ENCODE peak calls at places on chromosomes 16 and 17, in five cellular contexts. T is neural progenitor cell; V is CD4-positive, CD25-positive, alpha-beta regulatory T cell; E is heart right ventricle; G is adipocyte. P is an unnamed sample.

GRCh38 chr17:39750131-39751015 is 12.6 kb downstream of the GRB7 start:
- DNase-seq in G (no peak), T (no peak), V (no peak), E (peak; percentile 63), P (peak; percentile 6)

GRCh38 chr17:55451758-55452468 is 30.3 kb upstream of the MMD start:
- DNase-seq in V (no peak), E (no peak), T (no peak), G (peak; percentile 56), P (no peak)

GRCh38 chr17:80110447-80110812 is 9.0 kb downstream of the GAA start:
- DNase-seq in E (no peak), V (no peak), T (no peak), G (no peak), P (no peak)

GRCh38 chr17:6072611-6073010 is 2.4 kb downstream of the WSCD1 start:
- DNase-seq in T (no peak), E (no peak), V (no peak), G (no peak), P (no peak)

GRCh38 chr17:46001390-46002310 is 2.6 kb downstream of the STH start:
- DNase-seq in G (no peak), T (no peak), V (no peak), E (no peak), P (no peak)

GRCh38 chr17:29560306-29560705 is 6.5 kb downstream of the ABHD15 start:
- DNase-seq in E (no peak), T (no peak), G (no peak), V (no peak), P (no peak)

GRCh38 chr17:72715906-72716572 is 376.4 kb downstream of the SLC39A11 start:
- DNase-seq in G (peak; percentile 88), V (no peak), E (no peak), T (no peak), P (no peak)

GRCh38 chr17:52297230-52298010 is 138.9 kb upstream of the CA10 start:
- DNase-seq in V (no peak), E (no peak), G (no peak), T (peak; percentile 5), P (no peak)

GRCh38 chr16:17396762-17397498 is 73.8 kb downstream of the XYLT1 start:
- DNase-seq in V (no peak), T (no peak), E (peak; percentile 35), G (peak; percentile 64), P (peak; percentile 51)

GRCh38 chr16:31181102-31181830 is 1.3 kb downstream of the FUS start:
- DNase-seq in G (peak; percentile 65), T (peak; percentile 50), E (peak; percentile 48), V (peak; percentile 50), P (no peak)

GRCh38 chr17:73586153-73586906 is 57.9 kb downstream of the SDK2 start:
- DNase-seq in V (no peak), T (no peak), E (no peak), G (no peak), P (no peak)

GRCh38 chr17:72515291-72516065 is 394.7 kb downstream of the SOX9 start:
- DNase-seq in V (no peak), G (no peak), E (no peak), T (peak; percentile 36), P (no peak)

GRCh38 chr17:79050591-79050990 is 24.0 kb upstream of the ENGASE start:
- DNase-seq in G (no peak), T (no peak), E (no peak), V (no peak), P (no peak)

GRCh38 chr16:89116341-89117238 is 22.9 kb downstream of the ACSF3 start:
- DNase-seq in G (no peak), E (no peak), T (no peak), V (no peak), P (no peak)

DNA sequence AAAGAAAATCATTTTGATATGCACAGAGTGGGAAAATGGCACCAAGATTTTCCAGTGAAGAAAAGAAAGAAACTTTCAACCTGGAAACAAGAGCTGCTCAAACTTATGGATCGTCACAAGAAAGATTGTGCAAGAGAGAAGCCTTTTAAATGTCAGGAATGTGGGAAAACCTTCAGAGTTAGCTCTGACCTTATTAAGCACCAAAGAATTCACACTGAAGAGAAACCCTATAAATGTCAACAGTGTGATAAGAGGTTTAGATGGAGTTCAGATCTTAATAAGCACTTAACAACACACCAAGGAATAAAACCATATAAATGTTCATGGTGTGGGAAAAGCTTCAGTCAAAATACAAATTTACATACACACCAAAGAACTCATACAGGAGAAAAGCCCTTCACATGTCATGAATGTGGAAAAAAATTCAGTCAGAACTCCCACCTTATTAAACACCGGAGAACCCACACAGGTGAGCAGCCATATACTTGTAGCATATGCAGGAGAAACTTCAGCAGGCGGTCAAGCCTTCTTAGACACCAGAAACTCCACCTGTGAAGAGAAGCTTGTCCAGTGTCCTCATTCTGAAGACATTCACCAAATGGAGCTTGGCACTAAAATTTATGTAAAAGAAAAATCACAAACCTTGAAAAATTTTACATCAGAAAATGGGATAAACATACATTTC is 12.2 kb downstream of the ZNF75A start:
- DNase-seq in V (peak; percentile 26), E (no peak), G (peak; percentile 11), T (no peak), P (no peak)
- H3K9me3 ChIP-seq in V (peaks cover 100% of the 10 kb centered on the region), E (peaks cover 5% of the 10 kb centered on the region), G (peaks cover 99% of the 10 kb centered on the region), T (peaks cover 44% of the 10 kb centered on the region), P (peaks cover 54% of the 10 kb centered on the region)

DNA sequence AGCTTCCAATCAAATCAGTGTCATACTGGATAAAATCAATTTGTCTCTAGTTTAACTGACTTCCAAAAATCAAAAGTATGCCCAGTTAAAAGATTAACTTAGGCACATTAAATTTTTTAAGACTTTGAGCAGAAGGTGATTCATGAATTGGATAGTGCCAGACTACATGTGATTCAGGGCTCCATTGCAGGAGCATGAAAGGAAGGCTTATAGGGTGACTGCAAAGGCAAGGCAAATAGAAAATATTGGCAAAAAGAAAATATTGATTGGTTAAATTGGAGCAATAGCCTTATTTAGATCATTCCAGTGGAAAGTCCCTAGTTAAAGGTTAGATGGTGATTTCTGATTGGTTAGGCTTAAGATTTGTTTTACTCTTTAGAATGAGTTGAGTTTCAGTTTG is 223.9 kb upstream of the ERCC4 start:
- DNase-seq in E (no peak), V (no peak), G (no peak), T (no peak), P (no peak)
- H3K9me3 ChIP-seq in E (no peaks in the 10 kb centered on the region), V (peaks cover 20% of the 10 kb centered on the region), G (peaks cover 33% of the 10 kb centered on the region), T (peaks cover 6% of the 10 kb centered on the region), P (no peaks in the 10 kb centered on the region)

GRCh38 chr16:77995843-77996455 is 26.4 kb upstream of the CLEC3A start:
- DNase-seq in G (no peak), E (no peak), V (no peak), T (no peak), P (no peak)
- H3K9me3 ChIP-seq in G (peaks cover 10% of the 10 kb centered on the region), E (no peaks in the 10 kb centered on the region), V (no peaks in the 10 kb centered on the region), T (no peaks in the 10 kb centered on the region), P (no peaks in the 10 kb centered on the region)

GRCh38 chr17:67312265-67312664 is 54.1 kb downstream of the PSMD12 start:
- DNase-seq in E (peak; percentile 25), T (no peak), G (no peak), V (no peak), P (no peak)

GRCh38 chr17:67311551-67311950 is 54.8 kb downstream of the PSMD12 start:
- DNase-seq in T (no peak), G (no peak), V (no peak), E (no peak), P (no peak)

GRCh38 chr17:67315865-67316264 is 50.5 kb downstream of the PSMD12 start:
- DNase-seq in T (no peak), E (no peak), V (no peak), G (no peak), P (no peak)

DNA sequence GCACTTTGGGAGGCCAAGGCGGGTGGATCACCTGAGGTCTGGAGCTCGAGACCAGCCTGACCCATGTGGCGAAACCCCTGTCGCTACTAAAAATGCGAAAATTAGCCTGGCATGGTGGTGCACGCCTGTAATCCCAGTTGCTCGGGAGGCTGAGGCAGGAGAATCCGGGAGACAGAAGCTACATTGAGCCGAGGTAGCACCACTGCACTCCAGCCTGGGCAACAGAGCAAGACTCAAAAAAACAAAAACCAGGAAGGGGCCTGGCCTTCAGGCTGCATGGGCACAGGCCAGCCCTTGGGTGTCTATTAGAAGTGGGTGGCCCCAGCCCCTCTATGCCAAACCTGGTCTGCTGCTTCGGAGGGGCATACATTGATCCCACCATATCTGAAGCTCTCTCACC is 56.0 kb downstream of the PSMD12 start:
- DNase-seq in G (no peak), E (no peak), V (no peak), T (no peak), P (no peak)
- H3K9me3 ChIP-seq in G (no peaks in the 10 kb centered on the region), E (no peaks in the 10 kb centered on the region), V (no peaks in the 10 kb centered on the region), T (no peaks in the 10 kb centered on the region), P (no peaks in the 10 kb centered on the region)

GRCh38 chr17:40760105-40761016 is 5.2 kb upstream of the KRT25 start:
- DNase-seq in V (no peak), E (no peak), T (no peak), G (no peak), P (no peak)
- H3K9me3 ChIP-seq in V (peaks cover 51% of the 10 kb centered on the region), E (no peaks in the 10 kb centered on the region), T (peaks cover 20% of the 10 kb centered on the region), G (peaks cover 75% of the 10 kb centered on the region), P (peaks cover 13% of the 10 kb centered on the region)

P was measured in T-helper 17 cell.